ENCODE peak calls at places on chromosome 9, in ten cellular contexts. K, T, B, D, O, M, Z, W, V and Q are unnamed samples.

GRCh38 chr9:79131876-79132377 is 439.8 kb upstream of the TLE4 start:
- DNase-seq in K (no peak), T (no peak), B (no peak), D (no peak), O (no peak), M (no peak), Z (no peak), W (no peak), V (no peak), Q (no peak)

GRCh38 chr9:20551236-20551635 is 71.1 kb downstream of the MLLT3 start:
- DNase-seq in K (no peak), T (no peak), B (no peak), D (no peak), O (no peak), M (no peak), Z (no peak), W (no peak), V (no peak), Q (no peak)

GRCh38 chr9:109918359-109919163 is 138.6 kb downstream of the PALM2AKAP2 start:
- DNase-seq in K (peak), T (peak), B (peak), D (no peak), O (no peak), M (no peak), Z (no peak), W (no peak), V (no peak), Q (no peak)

GRCh38 chr9:125929846-125930245 is 182.7 kb downstream of the PBX3 start:
- DNase-seq in K (no peak), T (no peak), B (no peak), D (no peak), O (peak), M (no peak), Z (no peak), W (no peak), V (no peak), Q (no peak)

GRCh38 chr9:120926397-120926928 is at the start of gene TRAF1:
- DNase-seq in K (no peak), T (no peak), B (no peak), D (no peak), O (no peak), M (no peak), Z (peak), W (no peak), V (no peak), Q (no peak)

GRCh38 chr9:129944501-129945116 is 98.4 kb downstream of the FNBP1 start:
- DNase-seq in K (no peak), T (no peak), B (no peak), D (no peak), O (no peak), M (no peak), Z (no peak), W (no peak), V (peak), Q (no peak)

GRCh38 chr9:109241931-109242330 is 74.9 kb upstream of the FRRS1L start:
- DNase-seq in K (no peak), T (no peak), B (no peak), D (no peak), O (no peak), M (no peak), Z (no peak), W (no peak), V (no peak), Q (no peak)

GRCh38 chr9:117187498-117187897 is 227.4 kb downstream of the ASTN2 start:
- DNase-seq in K (no peak), T (no peak), B (no peak), D (no peak), O (no peak), M (no peak), Z (no peak), W (no peak), V (no peak), Q (no peak)

GRCh38 chr9:94870793-94871558 is 144.5 kb downstream of the AOPEP start:
- DNase-seq in K (peak), T (no peak), B (no peak), D (peak), O (no peak), M (no peak), Z (no peak), W (no peak), V (peak), Q (no peak)

GRCh38 chr9:78115073-78115472 is 83.5 kb upstream of the GNAQ start:
- DNase-seq in K (no peak), T (no peak), B (no peak), D (no peak), O (no peak), M (no peak), Z (no peak), W (no peak), V (no peak), Q (peak)

GRCh38 chr9:111148390-111148993 is 110.2 kb upstream of the LPAR1 start:
- DNase-seq in K (no peak), T (no peak), B (no peak), D (no peak), O (no peak), M (no peak), Z (no peak), W (no peak), V (no peak), Q (no peak)

GRCh38 chr9:103991698-103992097 is 102.4 kb upstream of the SMC2 start:
- DNase-seq in K (no peak), T (no peak), B (no peak), D (no peak), O (peak), M (no peak), Z (no peak), W (no peak), V (no peak), Q (no peak)

GRCh38 chr9:110206388-110206787 is 1.6 kb downstream of the C9orf152 start:
- DNase-seq in K (no peak), T (no peak), B (no peak), D (no peak), O (no peak), M (no peak), Z (no peak), W (no peak), V (no peak), Q (no peak)

GRCh38 chr9:97560154-97560553 is 58.7 kb downstream of the TMOD1 start:
- DNase-seq in K (no peak), T (no peak), B (no peak), D (peak), O (no peak), M (no peak), Z (no peak), W (no peak), V (no peak), Q (no peak)

GRCh38 chr9:15349892-15350761 is 43.1 kb upstream of the TTC39B start:
- DNase-seq in K (no peak), T (no peak), B (peak), D (no peak), O (peak), M (no peak), Z (no peak), W (no peak), V (no peak), Q (no peak)

GRCh38 chr9:32350682-32351081 is 33.8 kb upstream of the ACO1 start:
- DNase-seq in K (no peak), T (no peak), B (peak), D (no peak), O (peak), M (no peak), Z (no peak), W (no peak), V (no peak), Q (no peak)

GRCh38 chr9:95087659-95088242 is 229.8 kb downstream of the FANCC start:
- DNase-seq in K (no peak), T (no peak), B (no peak), D (no peak), O (no peak), M (no peak), Z (peak), W (no peak), V (no peak), Q (no peak)

GRCh38 chr9:88746029-88746743 is 211.2 kb downstream of the NXNL2 start:
- DNase-seq in K (no peak), T (no peak), B (no peak), D (peak), O (peak), M (no peak), Z (no peak), W (no peak), V (no peak), Q (no peak)

GRCh38 chr9:125904155-125904841 is 157.1 kb downstream of the PBX3 start:
- DNase-seq in K (no peak), T (no peak), B (peak), D (no peak), O (no peak), M (no peak), Z (no peak), W (no peak), V (no peak), Q (no peak)

GRCh38 chr9:75200892-75201470 is 112.7 kb downstream of the OSTF1 start:
- DNase-seq in K (no peak), T (no peak), B (peak), D (no peak), O (peak), M (no peak), Z (no peak), W (no peak), V (no peak), Q (peak)

GRCh38 chr9:35229066-35229778 is 67.4 kb downstream of the UNC13B start:
- DNase-seq in K (no peak), T (no peak), B (no peak), D (no peak), O (no peak), M (no peak), Z (no peak), W (no peak), V (no peak), Q (no peak)

GRCh38 chr9:108483676-108484075 is 372.1 kb downstream of the ACTL7B start:
- DNase-seq in K (no peak), T (no peak), B (no peak), D (no peak), O (no peak), M (no peak), Z (no peak), W (no peak), V (no peak), Q (no peak)

GRCh38 chr9:110081395-110081794 is 126.6 kb downstream of the C9orf152 start:
- DNase-seq in K (no peak), T (no peak), B (no peak), D (no peak), O (peak), M (no peak), Z (no peak), W (no peak), V (no peak), Q (no peak)

GRCh38 chr9:98367371-98367900 is 112.0 kb upstream of the TBC1D2 start:
- DNase-seq in K (no peak), T (no peak), B (no peak), D (no peak), O (no peak), M (no peak), Z (no peak), W (no peak), V (no peak), Q (no peak)

GRCh38 chr9:110728058-110728457 is 59.5 kb downstream of the MUSK start:
- DNase-seq in K (no peak), T (no peak), B (no peak), D (no peak), O (peak), M (no peak), Z (no peak), W (no peak), V (no peak), Q (no peak)